ENCODE peak calls at places on chromosomes 5 and 9, in nine cellular contexts. K is hypothalamus, D is NCI-H2029 treated with DMSO at 0.1 percent for 48 hours, M is adrenal gland, A is gastrocnemius medialis, Z is lower leg skin, C is endothelial cell, V is mammary epithelial cell, Q is T-cell. P is an unnamed sample.

GRCh38 chr5:139946006-139946405 is 97.1 kb downstream of the NRG2 start:
- DNase-seq in A (no peak), C (no peak), Z (no peak), Q (no peak), K (no peak), M (no peak), V (no peak), D (no peak), P (no peak)

GRCh38 chr9:74951725-74952151 is 974 bp downstream of the C9orf40 start:
- DNase-seq in A (peak; percentile 5), Z (peak; percentile 91), Q (peak; percentile 31), M (peak; percentile 66), V (peak; percentile 35), K (peak; percentile 44), C (peak; percentile 47), D (peak; percentile 32), P (no peak)

GRCh38 chr5:66239034-66239433 is 94.9 kb downstream of the SREK1 start:
- DNase-seq in C (no peak), A (no peak), Z (no peak), D (no peak), M (no peak), V (peak; percentile 32), Q (no peak), K (no peak), P (no peak)

GRCh38 chr9:122060481-122060880 is 32.6 kb downstream of the TTLL11 start:
- DNase-seq in Q (no peak), A (no peak), C (no peak), K (no peak), Z (no peak), V (no peak), M (no peak), D (no peak), P (no peak)

GRCh38 chr5:178246736-178247135 is 14.1 kb upstream of the PHYKPL start:
- DNase-seq in M (no peak), K (no peak), Z (no peak), A (no peak), D (no peak), V (no peak), C (no peak), Q (no peak), P (no peak)

GRCh38 chr5:53008751-53009150 is 19.6 kb downstream of the ITGA2 start:
- DNase-seq in M (no peak), Z (no peak), C (no peak), D (no peak), Q (no peak), V (peak; percentile 85), A (no peak), K (no peak), P (no peak)

GRCh38 chr5:115377468-115378217 is 81.2 kb upstream of the CCDC112 start:
- DNase-seq in C (no peak), V (peak; percentile 66), Q (no peak), A (no peak), K (no peak), M (no peak), D (no peak), Z (no peak), P (no peak)

GRCh38 chr9:121966706-121967105 is 126.4 kb downstream of the TTLL11 start:
- DNase-seq in A (no peak), C (no peak), M (no peak), K (no peak), V (no peak), Z (no peak), D (no peak), Q (no peak), P (no peak)

GRCh38 chr5:36683821-36684434 is 77.5 kb downstream of the SLC1A3 start:
- DNase-seq in V (no peak), M (peak; percentile 66), Q (no peak), D (no peak), K (peak; percentile 35), A (no peak), C (no peak), Z (peak; percentile 90), P (no peak)

GRCh38 chr5:74772359-74772758 is 5.3 kb downstream of the NSA2 start:
- DNase-seq in M (no peak), K (no peak), D (no peak), V (no peak), Q (no peak), A (no peak), C (no peak), Z (no peak), P (no peak)

GRCh38 chr9:103242025-103242424 is 246.9 kb downstream of the CYLC2 start:
- DNase-seq in A (no peak), Z (no peak), K (no peak), Q (no peak), M (no peak), C (no peak), D (no peak), V (peak; percentile 14), P (no peak)

P was measured in mesenteric fat pad.